ENCODE peak calls at places on chromosome 6, in four cellular contexts. Q is small intestine, K is left kidney, R is PC-9. J is an unnamed sample.

GRCh38 chr6:35691027-35691824 is 2.5 kb upstream of the FKBP5 start:
- DNase-seq in K (peak; percentile 11), R (no peak), Q (peak; percentile 54), J (no peak)

GRCh38 chr6:161436106-161436876 is 162.4 kb upstream of the AGPAT4 start:
- DNase-seq in Q (no peak), K (no peak), R (no peak), J (no peak)

GRCh38 chr6:130632288-130632687 is 194.9 kb upstream of the SMLR1 start:
- DNase-seq in K (peak; percentile 54), Q (no peak), R (no peak), J (no peak)

GRCh38 chr6:106556368-106556960 is 72.8 kb downstream of the RTN4IP1 start:
- DNase-seq in Q (peak; percentile 43), K (no peak), R (peak; percentile 49), J (peak; percentile 61)

GRCh38 chr6:165486183-165487137 is 176.6 kb downstream of the PDE10A start:
- DNase-seq in Q (no peak), R (no peak), K (no peak), J (no peak)

GRCh38 chr6:108737594-108738546 is 110.4 kb upstream of the ARMC2 start:
- DNase-seq in Q (peak; percentile 33), R (peak; percentile 99), K (no peak), J (peak; percentile 82)

GRCh38 chr6:124055986-124056385 is 252.3 kb downstream of the NKAIN2 start:
- DNase-seq in Q (no peak), K (no peak), R (no peak), J (no peak)

GRCh38 chr6:28747631-28748157 is 176.1 kb downstream of the TRIM27 start:
- DNase-seq in K (no peak), Q (no peak), R (peak; percentile 65), J (peak; percentile 17)

GRCh38 chr6:34331361-34332050 is 61.0 kb downstream of the NUDT3 start:
- DNase-seq in R (no peak), Q (no peak), K (no peak), J (peak; percentile 67)

GRCh38 chr6:91141352-91141751 is 554.5 kb upstream of the MAP3K7 start:
- DNase-seq in Q (no peak), K (no peak), R (no peak), J (no peak)

GRCh38 chr6:130033999-130034814 is 15.8 kb downstream of the L3MBTL3 start:
- DNase-seq in K (no peak), R (no peak), Q (peak; percentile 11), J (peak; percentile 58)

GRCh38 chr6:85364354-85364753 is 85.5 kb upstream of the NT5E start:
- DNase-seq in R (peak; percentile 83), K (no peak), Q (no peak), J (peak; percentile 40)

GRCh38 chr6:17394192-17394611 is 807 bp downstream of the CAP2 start:
- DNase-seq in K (peak; percentile 87), R (peak; percentile 77), Q (peak; percentile 50), J (peak; percentile 57)

GRCh38 chr6:114339706-114340105 is 3.1 kb downstream of the HS3ST5 start:
- DNase-seq in K (peak; percentile 35), R (no peak), Q (no peak), J (no peak)

GRCh38 chr6:34580707-34581560 is 24.8 kb upstream of the SPDEF start:
- DNase-seq in K (peak; percentile 93), R (no peak), Q (no peak), J (no peak)

GRCh38 chr6:118574051-118574865 is 26.2 kb downstream of the PLN start:
- DNase-seq in K (no peak), R (no peak), Q (no peak), J (peak; percentile 32)

GRCh38 chr6:98828991-98829411 is 5.4 kb upstream of the POU3F2 start:
- DNase-seq in R (no peak), Q (no peak), K (peak; percentile 46), J (no peak)

J was measured in endothelial cell of umbilical vein.